ENCODE peak calls at places on chromosomes 2 and 18, in four cellular contexts. C, A, T and E are unnamed samples.

GRCh38 chr2:67991456-67991855 is 71.3 kb downstream of the C1D start:
- DNase-seq in C (no peak), A (no peak), T (no peak), E (no peak)

GRCh38 chr2:36058953-36059352 is 296.6 kb upstream of the CRIM1 start:
- DNase-seq in C (no peak), A (no peak), T (no peak), E (peak)

GRCh38 chr2:43426305-43427031 is 169.4 kb downstream of the THADA start:
- DNase-seq in C (no peak), A (peak), T (peak), E (peak)

GRCh38 chr18:58792086-58792485 is 72.6 kb upstream of the ZNF532 start:
- DNase-seq in C (no peak), A (no peak), T (no peak), E (no peak)

GRCh38 chr2:54859997-54860701 is 136.7 kb downstream of the EML6 start:
- DNase-seq in C (no peak), A (no peak), T (no peak), E (no peak)

GRCh38 chr2:70946832-70947442 is 11.2 kb downstream of the ATP6V1B1 start:
- DNase-seq in C (peak), A (no peak), T (no peak), E (peak)

GRCh38 chr2:26650713-26651457 is 9.7 kb upstream of the CIB4 start:
- DNase-seq in C (peak), A (no peak), T (no peak), E (no peak)

GRCh38 chr18:54444309-54444914 is 86.7 kb downstream of the C18orf54 start:
- DNase-seq in C (peak), A (no peak), T (peak), E (peak)

GRCh38 chr2:204325468-204325867 is 219.8 kb upstream of the PARD3B start:
- DNase-seq in C (peak), A (peak), T (no peak), E (peak)

GRCh38 chr2:236289766-236290462 is 25.7 kb upstream of the ASB18 start:
- DNase-seq in C (no peak), A (no peak), T (no peak), E (no peak)

GRCh38 chr2:45729753-45730512 is 78.5 kb downstream of the PRKCE start:
- DNase-seq in C (no peak), A (no peak), T (no peak), E (peak)

GRCh38 chr18:9750606-9751304 is 42.7 kb downstream of the RAB31 start:
- DNase-seq in C (no peak), A (no peak), T (no peak), E (no peak)

GRCh38 chr2:235414422-235414821 is 79.4 kb upstream of the AGAP1 start:
- DNase-seq in C (no peak), A (no peak), T (no peak), E (no peak)

GRCh38 chr18:34767601-34768027 is 57.5 kb downstream of the DTNA start:
- DNase-seq in C (no peak), A (no peak), T (no peak), E (peak)

GRCh38 chr2:233209117-233209977 is 42.1 kb upstream of the ATG16L1 start:
- DNase-seq in C (peak), A (no peak), T (no peak), E (peak)

GRCh38 chr2:79855264-79856006 is 342.6 kb downstream of the CTNNA2 start:
- DNase-seq in C (peak), A (no peak), T (no peak), E (peak)

GRCh38 chr2:43233218-43234212 is 7.1 kb upstream of the ZFP36L2 start:
- DNase-seq in C (no peak), A (no peak), T (no peak), E (no peak)

GRCh38 chr2:84676295-84676694 is 160.0 kb downstream of the DNAH6 start:
- DNase-seq in C (no peak), A (no peak), T (no peak), E (no peak)

GRCh38 chr2:223586261-223586660 is 15.9 kb downstream of the SCG2 start:
- DNase-seq in C (no peak), A (no peak), T (no peak), E (no peak)

GRCh38 chr2:5560981-5561380 is 131.2 kb upstream of the SOX11 start:
- DNase-seq in C (no peak), A (no peak), T (peak), E (no peak)

GRCh38 chr2:48414980-48415764 is 114.8 kb upstream of the STON1 start:
- DNase-seq in C (no peak), A (no peak), T (no peak), E (peak)

GRCh38 chr2:147182260-147182659 is 662.6 kb upstream of the ACVR2A start:
- DNase-seq in C (no peak), A (peak), T (no peak), E (no peak)

GRCh38 chr2:179613299-179613651 is 248.1 kb downstream of the ZNF385B start:
- DNase-seq in C (no peak), A (no peak), T (no peak), E (no peak)

GRCh38 chr2:163736433-163737168 is 793 bp upstream of the FIGN start:
- DNase-seq in C (peak), A (no peak), T (peak), E (peak)

GRCh38 chr2:136351684-136352083 is 233.7 kb upstream of the CXCR4 start:
- DNase-seq in C (no peak), A (no peak), T (no peak), E (no peak)

GRCh38 chr2:159879061-159879604 is 81.1 kb upstream of the CD302 start:
- DNase-seq in C (no peak), A (no peak), T (no peak), E (no peak)

GRCh38 chr2:157596992-157597681 is 31.5 kb downstream of the ACVR1C start:
- DNase-seq in C (peak), A (peak), T (no peak), E (peak)

GRCh38 chr2:217920879-217921603 is 81.8 kb downstream of the TNS1 start:
- DNase-seq in C (no peak), A (no peak), T (peak), E (peak)

GRCh38 chr2:109215866-109216265 is 86.9 kb downstream of the SH3RF3 start:
- DNase-seq in C (no peak), A (no peak), T (no peak), E (no peak)

GRCh38 chr18:48975817-48976649 is 25.3 kb upstream of the SMAD7 start:
- DNase-seq in C (no peak), A (peak), T (peak), E (peak)